ENCODE peak calls at places on chromosomes 4 and X, in six cellular contexts. V, T, C, I, M and K are unnamed samples.
A peak's percentile ranks its signal among the peaks of the same experiment; 100 is the strongest.

GRCh38 chrX:105190252-105190853 is 30.1 kb downstream of the TEX13A start:
- DNase-seq in C (no peak), T (peak; percentile 7), I (no peak), V (peak; percentile 28), M (peak; percentile 9), K (peak; percentile 36)

GRCh38 chr4:5956285-5957021 is 61.8 kb downstream of the C4orf50 start:
- DNase-seq in V (no peak), I (no peak), M (no peak), C (no peak), T (peak; percentile 43), K (peak; percentile 50)

GRCh38 chrX:30653415-30654131 is at the start of gene GK:
- DNase-seq in V (no peak), I (no peak), M (peak; percentile 30), C (no peak), T (peak; percentile 48), K (peak; percentile 12)

GRCh38 chr4:155582971-155583437 is 83.6 kb upstream of the GUCY1A1 start:
- DNase-seq in T (no peak), I (no peak), M (no peak), C (no peak), V (no peak), K (no peak)

GRCh38 chrX:46628406-46629371 is 55.1 kb downstream of the CHST7 start:
- DNase-seq in M (no peak), T (no peak), I (peak; percentile 65), V (no peak), C (peak; percentile 91), K (no peak)

GRCh38 chr4:165096776-165097175 is 15.9 kb downstream of the TMEM192 start:
- DNase-seq in M (no peak), T (peak; percentile 32), C (no peak), V (peak; percentile 14), I (no peak), K (peak; percentile 56)

GRCh38 chr4:968221-968620 is 5.1 kb downstream of the DGKQ start:
- DNase-seq in I (no peak), V (no peak), C (no peak), T (no peak), M (no peak), K (peak; percentile 45)

GRCh38 chrX:137040113-137040794 is 6.5 kb upstream of the GPR101 start:
- DNase-seq in T (no peak), V (no peak), I (no peak), M (no peak), C (no peak), K (no peak)

GRCh38 chr4:118077767-118078105 is 43.5 kb downstream of the NDST3 start:
- DNase-seq in T (no peak), M (no peak), I (no peak), C (no peak), V (no peak), K (no peak)

GRCh38 chr4:24118031-24118430 is 228.2 kb upstream of the PPARGC1A start:
- DNase-seq in T (no peak), M (no peak), I (no peak), C (no peak), V (no peak), K (no peak)

GRCh38 chr4:44415251-44415650 is 33.4 kb downstream of the KCTD8 start:
- DNase-seq in M (no peak), C (no peak), V (no peak), I (no peak), T (no peak), K (peak; percentile 78)
- TF ChIP-seq REST in M (no peak), C (no peak), V (no peak), I (no peak), T (no peak), K (no peak)

DNA sequence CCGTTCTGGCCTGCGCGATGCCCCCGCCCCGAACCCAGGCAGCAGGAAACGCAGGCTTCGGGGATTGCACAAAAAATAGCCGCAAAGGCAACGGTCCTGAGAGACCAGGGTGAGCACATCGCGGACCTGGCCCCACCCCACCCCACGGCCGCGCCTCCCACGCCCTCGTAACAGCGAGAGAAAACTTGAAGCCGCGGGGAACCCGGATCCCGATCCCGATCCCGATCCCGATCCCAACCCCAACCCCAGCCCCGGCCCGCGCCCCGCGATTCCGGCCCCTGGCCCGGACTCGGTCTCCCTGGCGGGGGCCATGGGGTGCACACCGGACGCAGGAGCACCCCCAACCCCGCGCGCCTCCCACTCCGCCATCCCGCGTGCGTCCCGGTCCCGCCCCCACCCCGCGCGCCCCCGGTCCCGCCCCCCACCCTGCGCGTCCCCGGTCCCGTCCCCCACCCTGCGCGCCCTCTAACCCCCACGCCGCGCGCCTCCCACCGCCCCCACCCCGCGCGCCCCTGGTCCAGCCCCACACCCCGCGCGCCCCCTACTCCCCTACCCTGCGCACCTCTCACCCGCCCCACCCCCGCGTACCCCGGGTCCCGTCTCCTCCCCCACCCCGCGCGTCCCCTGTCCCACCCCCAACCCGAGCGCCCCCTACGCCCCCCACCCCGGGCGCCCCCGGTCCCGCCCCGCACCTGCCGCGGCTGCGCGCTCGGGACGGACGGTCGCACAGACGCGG is 29.0 kb downstream of the NOP14 start:
- DNase-seq in V (peak; percentile 41), I (peak; percentile 81), C (no peak), M (peak; percentile 92), T (no peak), K (peak; percentile 51)
- TF ChIP-seq REST in V (no peak), I (no peak), C (no peak), M (no peak), T (no peak), K (no peak)

GRCh38 chrX:28719620-28720019 is 132.4 kb downstream of the IL1RAPL1 start:
- DNase-seq in M (no peak), V (no peak), T (no peak), I (no peak), C (no peak), K (no peak)
- TF ChIP-seq REST in M (no peak), V (no peak), T (no peak), I (no peak), C (no peak), K (no peak)

DNA sequence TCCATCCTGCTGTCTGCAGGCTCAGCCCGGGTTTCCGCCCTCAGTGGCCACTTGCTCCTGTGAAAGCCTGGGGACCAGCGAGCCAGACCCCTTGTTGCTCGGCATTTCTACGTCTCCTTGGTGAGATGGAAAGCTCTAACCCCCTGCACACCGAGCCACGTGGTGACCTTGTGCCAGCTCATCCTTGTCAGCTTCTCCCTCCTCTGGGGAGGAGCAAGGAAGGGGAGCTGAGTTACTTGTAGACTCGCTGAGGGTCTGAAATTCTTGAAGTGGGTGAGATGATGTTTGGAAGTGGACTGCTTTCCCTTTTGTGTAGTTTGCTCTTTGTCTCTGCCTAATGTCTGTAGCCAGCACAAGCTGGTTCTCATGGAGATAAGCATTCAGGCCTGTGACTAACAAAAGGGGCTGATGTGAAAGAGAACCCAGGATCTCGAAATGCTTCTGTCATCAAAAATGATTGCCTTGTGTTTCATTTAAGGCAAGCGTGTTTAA is 29.3 kb downstream of the RGS12 start:
- DNase-seq in M (no peak), T (no peak), I (no peak), C (no peak), V (no peak), K (peak; percentile 44)
- TF ChIP-seq REST in M (no peak), T (no peak), I (no peak), C (no peak), V (no peak), K (no peak)

GRCh38 chr4:158277558-158277957 is 67.3 kb downstream of the TMEM144 start:
- DNase-seq in T (no peak), C (no peak), M (no peak), I (no peak), V (no peak), K (no peak)
- TF ChIP-seq REST in T (no peak), C (no peak), M (no peak), I (no peak), V (no peak), K (no peak)

DNA sequence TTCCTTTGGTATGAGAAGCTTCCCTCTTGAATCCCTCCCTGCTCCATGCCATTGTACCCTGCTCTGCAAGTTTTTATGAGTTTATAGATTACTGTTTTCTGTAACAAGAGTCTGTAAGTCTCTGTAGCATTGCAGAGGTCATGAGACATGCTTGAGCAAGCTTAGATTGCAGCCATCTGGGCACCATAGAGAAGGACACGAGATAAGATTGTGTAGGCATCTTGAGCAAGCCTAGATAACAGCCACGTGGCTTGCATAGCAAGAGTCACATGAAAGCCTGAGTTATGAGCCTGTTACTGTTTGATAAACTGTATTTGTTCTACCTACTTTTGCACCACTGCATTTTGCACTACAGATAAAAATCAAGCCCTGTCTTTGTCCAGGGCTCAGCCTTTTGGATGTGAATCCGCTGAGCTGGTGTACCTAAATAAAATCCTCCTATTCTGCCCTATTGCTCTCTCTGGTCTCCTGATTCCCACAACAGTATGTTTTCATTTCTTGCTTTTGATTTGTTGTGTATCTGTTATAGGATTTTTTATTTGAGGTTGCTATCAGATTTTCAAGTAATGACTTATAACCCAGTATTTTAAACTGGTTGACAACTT is 127.4 kb upstream of the ANKRD50 start:
- DNase-seq in T (no peak), V (peak; percentile 4), M (no peak), I (no peak), C (no peak), K (peak; percentile 22)
- TF ChIP-seq REST in T (no peak), V (no peak), M (no peak), I (no peak), C (no peak), K (no peak)